ENCODE peak calls at places on chromosome 1, in nine cellular contexts. Q is HCT116, E is mesendoderm, B is fibroblast of lung, X is GM23248, S is mesenchymal stem cell, N is neural progenitor cell, T is IMR-90, G is colonic mucosa. L is an unnamed sample.
A peak's percentile ranks its signal among the peaks of the same experiment; 100 is the strongest.

GRCh38 chr1:228898582-228898992 is 163.3 kb downstream of the RHOU start:
- DNase-seq in S (no peak), T (no peak), E (no peak), Q (no peak), N (no peak), X (no peak), G (no peak), B (no peak), L (no peak)

GRCh38 chr1:53123462-53124129 is 18.8 kb downstream of the SLC1A7 start:
- DNase-seq in N (no peak), S (no peak), Q (no peak), X (peak; percentile 93), E (no peak), B (peak; percentile 81), T (peak; percentile 66), G (no peak), L (no peak)

GRCh38 chr1:158793604-158794003 is 12.6 kb upstream of the OR6N2 start:
- DNase-seq in G (no peak), X (peak; percentile 8), E (peak; percentile 60), N (peak; percentile 41), B (no peak), T (no peak), S (no peak), Q (no peak), L (no peak)

GRCh38 chr1:66265268-66265667 is 268.7 kb upstream of the SGIP1 start:
- DNase-seq in S (no peak), B (no peak), E (no peak), Q (no peak), N (no peak), X (no peak), G (no peak), T (no peak), L (no peak)

GRCh38 chr1:236395780-236396664 is 1.9 kb downstream of the EDARADD start:
- DNase-seq in E (peak; percentile 16), G (no peak), Q (no peak), N (peak; percentile 47), B (no peak), X (no peak), S (no peak), T (no peak), L (peak; percentile 25)

GRCh38 chr1:205535866-205536758 is 31.6 kb downstream of the CDK18 start:
- DNase-seq in Q (no peak), T (no peak), G (peak; percentile 16), B (no peak), S (no peak), E (no peak), X (no peak), N (no peak), L (no peak)

GRCh38 chr1:59903136-59903754 is 23.3 kb downstream of the CYP2J2 start:
- DNase-seq in N (peak; percentile 44), G (peak; percentile 47), E (peak; percentile 57), Q (peak; percentile 27), T (no peak), X (peak; percentile 29), B (peak; percentile 11), S (peak; percentile 22), L (no peak)

GRCh38 chr1:95048332-95048731 is 24.4 kb downstream of the ALG14 start:
- DNase-seq in N (no peak), T (no peak), S (no peak), Q (no peak), E (no peak), X (peak; percentile 58), B (no peak), G (no peak), L (no peak)

GRCh38 chr1:223001653-223002634 is 141.1 kb downstream of the TLR5 start:
- DNase-seq in B (no peak), N (no peak), E (peak; percentile 73), T (no peak), Q (no peak), G (no peak), X (peak; percentile 62), S (no peak), L (peak; percentile 39)

GRCh38 chr1:58966917-58967733 is 183.3 kb upstream of the JUN start:
- DNase-seq in T (no peak), S (no peak), N (no peak), X (no peak), E (no peak), B (no peak), Q (no peak), G (no peak), L (no peak)

GRCh38 chr1:42172394-42173133 is 8.0 kb upstream of the GUCA2A start:
- DNase-seq in S (peak; percentile 23), E (no peak), G (peak; percentile 59), N (no peak), B (no peak), T (no peak), Q (no peak), X (no peak), L (no peak)

GRCh38 chr1:16128338-16128741 is 27.5 kb downstream of the EPHA2 start:
- DNase-seq in E (no peak), G (no peak), Q (no peak), N (no peak), S (no peak), T (no peak), X (no peak), B (no peak), L (no peak)

GRCh38 chr1:6033986-6034749 is 11.5 kb upstream of the KCNAB2 start:
- DNase-seq in Q (no peak), S (peak; percentile 19), B (no peak), X (peak; percentile 45), N (peak; percentile 76), E (peak; percentile 66), T (peak; percentile 9), G (peak; percentile 45), L (peak; percentile 15)

GRCh38 chr1:228353601-228354371 is 52.8 kb downstream of the TRIM11 start:
- DNase-seq in E (no peak), X (no peak), G (no peak), Q (no peak), S (no peak), N (no peak), B (no peak), T (no peak), L (peak; percentile 36)

GRCh38 chr1:63746129-63746864 is 27.5 kb upstream of the ROR1 start:
- DNase-seq in S (peak; percentile 45), X (peak; percentile 42), T (peak; percentile 95), B (peak; percentile 97), N (peak; percentile 48), G (no peak), E (peak; percentile 71), Q (no peak), L (no peak)

GRCh38 chr1:174839211-174839610 is 160.5 kb upstream of the CACYBP start:
- DNase-seq in G (no peak), T (peak; percentile 26), X (no peak), N (no peak), S (no peak), Q (no peak), B (peak; percentile 49), E (no peak), L (no peak)

GRCh38 chr1:204077979-204078696 is 5.2 kb downstream of the SOX13 start:
- DNase-seq in B (peak; percentile 36), E (peak; percentile 92), Q (no peak), S (peak; percentile 32), T (peak; percentile 9), X (no peak), N (peak; percentile 83), G (no peak), L (peak; percentile 33)

GRCh38 chr1:204074274-204075115 is 1.6 kb downstream of the SOX13 start:
- DNase-seq in S (peak; percentile 82), G (peak; percentile 82), E (peak; percentile 78), Q (no peak), B (peak; percentile 68), T (peak; percentile 52), N (peak; percentile 71), X (peak; percentile 75), L (peak; percentile 56)

GRCh38 chr1:204075116-204075636 is 2.3 kb downstream of the SOX13 start:
- DNase-seq in G (peak; percentile 79), B (no peak), X (peak; percentile 66), E (peak; percentile 56), Q (no peak), S (peak; percentile 47), N (peak; percentile 68), T (no peak), L (no peak)

GRCh38 chr1:204076891-204077290 is 4.0 kb downstream of the SOX13 start:
- DNase-seq in X (peak; percentile 22), T (no peak), G (no peak), Q (no peak), N (no peak), S (peak; percentile 20), E (peak; percentile 50), B (no peak), L (no peak)

GRCh38 chr1:204075890-204076837 is 3.2 kb downstream of the SOX13 start:
- DNase-seq in B (no peak), N (no peak), S (no peak), E (no peak), X (no peak), Q (no peak), T (no peak), G (no peak), L (no peak)
- H3K9ac ChIP-seq in B (no peak overlapping the region), N (no peak overlapping the region), S (peak overlapping the region; percentile 83), E (peak overlapping the region; percentile 4), X (no peak overlapping the region), Q (no peak overlapping the region), T (no peak overlapping the region), G (no peak overlapping the region), L (no peak overlapping the region)

DNA sequence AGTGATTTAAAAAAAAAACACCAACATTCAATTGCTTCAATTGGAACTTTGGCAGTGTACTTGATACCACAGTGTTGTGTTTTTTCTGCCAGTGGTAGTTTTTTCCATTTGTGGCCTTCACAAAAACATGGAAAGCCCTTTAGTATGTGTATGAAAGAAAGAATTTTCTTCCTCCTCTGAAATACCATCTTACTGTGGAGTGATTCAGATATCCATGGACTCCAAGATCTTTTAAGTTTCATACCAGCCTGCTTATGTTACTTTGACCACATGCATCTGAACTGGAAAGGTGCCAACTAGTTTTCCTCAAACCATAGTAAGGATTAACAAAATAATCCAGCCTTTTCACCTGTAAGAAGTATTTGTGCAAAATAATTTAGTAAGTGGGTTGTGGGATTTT is 3.4 kb downstream of the PPP2R5A start:
- DNase-seq in G (no peak), X (peak; percentile 82), E (no peak), Q (no peak), S (peak; percentile 56), T (peak; percentile 79), B (peak; percentile 82), N (no peak), L (peak; percentile 34)
- H3K27ac ChIP-seq in G (no peak overlapping the region), X (peak overlapping the region; percentile 2), E (no peak overlapping the region), Q (no peak overlapping the region), S (no peak overlapping the region), T (no peak overlapping the region), B (no peak overlapping the region), N (no peak overlapping the region), L (no peak overlapping the region)

DNA sequence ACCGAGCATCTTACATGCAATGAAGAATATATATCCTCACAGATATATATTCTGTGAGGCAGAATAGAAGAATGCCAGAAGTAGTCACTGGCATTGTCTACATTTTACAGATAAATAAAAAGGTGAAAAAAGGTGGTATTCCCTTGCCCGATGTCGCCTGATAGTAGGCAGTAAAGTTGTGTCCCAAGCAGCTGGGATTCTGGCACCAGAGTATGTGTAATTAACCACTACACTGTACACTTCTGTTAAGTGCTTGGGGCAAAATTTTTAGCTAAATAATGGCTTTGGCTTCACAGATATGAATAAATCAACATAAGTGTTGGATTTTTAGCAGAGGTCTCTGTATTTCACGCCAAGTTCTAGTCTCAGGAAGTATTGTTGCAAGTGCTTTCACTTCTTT is 13.3 kb upstream of the CASQ2 start:
- DNase-seq in E (no peak), N (no peak), X (no peak), G (no peak), S (no peak), B (no peak), Q (no peak), T (no peak), L (no peak)
- H3K9ac ChIP-seq in E (no peak overlapping the region), N (no peak overlapping the region), X (no peak overlapping the region), G (no peak overlapping the region), S (peak overlapping the region; percentile 63), B (no peak overlapping the region), Q (no peak overlapping the region), T (no peak overlapping the region), L (peak overlapping the region; percentile 80)

GRCh38 chr1:201536542-201536941 is 2.4 kb upstream of the NAV1 start:
- DNase-seq in B (peak; percentile 93), T (peak; percentile 92), E (no peak), N (no peak), S (peak; percentile 92), Q (peak; percentile 35), X (peak; percentile 98), G (no peak), L (peak; percentile 78)
- H3K27ac ChIP-seq in B (peak overlapping the region; percentile 73), T (peak overlapping the region; percentile 38), E (no peak overlapping the region), N (no peak overlapping the region), S (peak overlapping the region; percentile 30), Q (no peak overlapping the region), X (peak overlapping the region; percentile 91), G (peak overlapping the region; percentile 63), L (no peak overlapping the region)

L was measured in mammary epithelial cell.